ENCODE peak calls at places on chromosomes 2 and 18, in eight cellular contexts. L is activated T-cell treated with anti-CD3 and anti-CD28 coated beads, Interleukin-2, amount 50 U/mL, for 72 hours; O is stimulated activated CD4-positive, alpha-beta T cell treated with anti-CD3 and anti-CD28 coated beads, Interleukin-15, amount 100 ng/mL, for 24 hours; D is AG09319; M is stomach; I is iPS-NIHi11; J is activated naive CD4-positive, alpha-beta T cell treated with anti-CD3 and anti-CD28 coated beads for 36 hours; Z is astrocyte. B is an unnamed sample.

GRCh38 chr2:29010946-29011649 is 30.0 kb downstream of the TOGARAM2 start:
- DNase-seq in L (peak), O (peak), D (no peak), M (peak), I (peak), J (peak), Z (peak), B (no peak)

GRCh38 chr2:42567806-42568429 is 514 bp upstream of the MTA3 start:
- DNase-seq in L (peak), O (peak), D (no peak), M (peak), I (peak), J (peak), Z (no peak), B (peak)

GRCh38 chr2:75428627-75429026 is 132.1 kb downstream of the EVA1A start:
- DNase-seq in L (no peak), O (no peak), D (no peak), M (no peak), I (no peak), J (no peak), Z (no peak), B (no peak)

GRCh38 chr2:45986509-45986908 is 310.7 kb upstream of the EPAS1 start:
- DNase-seq in L (no peak), O (no peak), D (no peak), M (no peak), I (no peak), J (no peak), Z (no peak), B (no peak)

GRCh38 chr2:6937157-6937556 is 19.9 kb downstream of the RNF144A start:
- DNase-seq in L (no peak), O (no peak), D (no peak), M (no peak), I (no peak), J (no peak), Z (no peak), B (no peak)

GRCh38 chr2:28172114-28172898 is 220.4 kb upstream of the FOSL2 start:
- DNase-seq in L (no peak), O (no peak), D (no peak), M (no peak), I (no peak), J (no peak), Z (peak), B (peak)

GRCh38 chr2:104769096-104769495 is 84.8 kb upstream of the POU3F3 start:
- DNase-seq in L (no peak), O (no peak), D (peak), M (no peak), I (no peak), J (no peak), Z (peak), B (peak)

GRCh38 chr2:119782308-119783027 is 22.7 kb downstream of the PTPN4 start:
- DNase-seq in L (no peak), O (no peak), D (no peak), M (no peak), I (no peak), J (no peak), Z (peak), B (peak)

GRCh38 chr18:50203801-50204604 is 9.1 kb upstream of the MYO5B start:
- DNase-seq in L (peak), O (peak), D (no peak), M (peak), I (peak), J (peak), Z (peak), B (peak)

GRCh38 chr2:204027105-204027504 is 90.5 kb downstream of the ICOS start:
- DNase-seq in L (peak), O (no peak), D (no peak), M (no peak), I (no peak), J (peak), Z (peak), B (peak)

GRCh38 chr2:213288913-213289700 is 4.8 kb downstream of the SPAG16 start:
- DNase-seq in L (no peak), O (no peak), D (no peak), M (peak), I (no peak), J (no peak), Z (peak), B (peak)

GRCh38 chr2:182391443-182391842 is 35.4 kb downstream of the PDE1A start:
- DNase-seq in L (no peak), O (no peak), D (no peak), M (no peak), I (no peak), J (no peak), Z (no peak), B (no peak)

B was measured in ELR.